ENCODE peak calls at places on chromosomes 4 and X, in nine cellular contexts. P is tibial artery, O is AG04450, F is transverse colon, G is tibial nerve, D is ovary, M is cardiac fibroblast, Q is psoas muscle, I is HFF-Myc. S is an unnamed sample.

GRCh38 chr4:182918791-182919302 is 1.7 kb upstream of the DCTD start:
- DNase-seq in O (no peak), P (no peak), M (no peak), F (no peak), I (no peak), Q (no peak), D (no peak), G (no peak), S (peak)

GRCh38 chrX:134761788-134762187 is 103.5 kb upstream of the PLAC1 start:
- DNase-seq in M (peak), D (no peak), Q (no peak), P (no peak), F (no peak), O (no peak), I (no peak), G (no peak), S (no peak)

GRCh38 chrX:72238721-72239475 is at the start of gene ERCC6L:
- DNase-seq in Q (peak), D (peak), F (peak), M (peak), I (peak), P (peak), G (peak), O (peak), S (peak)

GRCh38 chrX:24643116-24643515 is 4.0 kb downstream of the PCYT1B start:
- DNase-seq in F (no peak), G (no peak), P (no peak), I (no peak), D (no peak), O (no peak), Q (no peak), M (peak), S (no peak)

GRCh38 chrX:135170468-135170867 is 730 bp downstream of the CT55 start:
- DNase-seq in Q (no peak), D (no peak), G (no peak), M (no peak), F (no peak), P (no peak), O (no peak), I (no peak), S (no peak)

GRCh38 chrX:151974336-151975227 is at the start of gene GABRE:
- DNase-seq in G (peak), O (no peak), I (no peak), Q (peak), P (peak), D (peak), M (peak), F (peak), S (no peak)

GRCh38 chrX:52574416-52575275 is 57.8 kb upstream of the XAGE1B start:
- DNase-seq in I (peak), P (no peak), D (no peak), M (peak), O (peak), Q (no peak), G (no peak), F (peak), S (no peak)

GRCh38 chr4:102247041-102247440 is 98.2 kb downstream of the SLC39A8 start:
- DNase-seq in M (peak), F (no peak), D (no peak), I (no peak), P (no peak), Q (no peak), G (no peak), O (no peak), S (no peak)

GRCh38 chr4:162232349-162232748 is 68.5 kb upstream of the FSTL5 start:
- DNase-seq in M (no peak), P (no peak), O (no peak), G (no peak), Q (no peak), D (no peak), I (no peak), F (no peak), S (no peak)

GRCh38 chr4:5361968-5362367 is 310.7 kb downstream of the STK32B start:
- DNase-seq in M (peak), P (no peak), F (no peak), Q (no peak), O (no peak), G (no peak), I (no peak), D (no peak), S (no peak)

GRCh38 chrX:119757979-119758681 is at the start of gene SOWAHD:
- DNase-seq in G (no peak), Q (peak), P (peak), D (peak), M (no peak), I (no peak), F (peak), O (no peak), S (peak)

GRCh38 chr4:83552924-83553323 is 17.0 kb downstream of the GPAT3 start:
- DNase-seq in F (no peak), I (peak), Q (no peak), G (no peak), M (peak), O (no peak), D (no peak), P (no peak), S (no peak)

GRCh38 chr4:142901166-142901662 is 55.1 kb upstream of the INPP4B start:
- DNase-seq in O (peak), I (peak), F (no peak), P (no peak), D (no peak), M (peak), Q (no peak), G (no peak), S (no peak)

GRCh38 chrX:100720301-100720700 is 11.6 kb downstream of the SYTL4 start:
- DNase-seq in P (no peak), F (no peak), D (no peak), M (peak), I (no peak), O (no peak), G (no peak), Q (no peak), S (no peak)

GRCh38 chrX:72141372-72142004 is 9.8 kb upstream of the RTL5 start:
- DNase-seq in F (no peak), Q (no peak), M (no peak), G (no peak), O (no peak), I (no peak), P (no peak), D (no peak), S (no peak)

GRCh38 chr4:41430796-41431195 is 107.2 kb upstream of the LIMCH1 start:
- DNase-seq in D (no peak), M (no peak), F (no peak), Q (no peak), O (no peak), P (peak), G (no peak), I (no peak), S (no peak)

GRCh38 chr4:141121101-141121500 is 12.2 kb downstream of the RNF150 start:
- DNase-seq in M (no peak), G (no peak), F (no peak), Q (no peak), I (no peak), O (no peak), D (no peak), P (no peak), S (no peak)

GRCh38 chrX:150482537-150483217 is 85.7 kb upstream of the MTM1 start:
- DNase-seq in D (no peak), P (no peak), G (no peak), Q (no peak), I (no peak), O (peak), F (no peak), M (peak), S (no peak)

GRCh38 chr4:185186769-185187168 is 17.0 kb downstream of the CFAP97 start:
- DNase-seq in D (no peak), G (no peak), M (no peak), I (no peak), O (no peak), F (no peak), Q (no peak), P (no peak), S (no peak)

GRCh38 chrX:25001808-25002657 is 13.7 kb downstream of the ARX start:
- DNase-seq in F (no peak), G (no peak), D (peak), P (no peak), Q (no peak), O (no peak), M (no peak), I (no peak), S (no peak)

GRCh38 chr4:70637239-70637920 is 8.8 kb downstream of the ENAM start:
- DNase-seq in I (no peak), O (no peak), F (no peak), Q (no peak), P (no peak), M (no peak), G (no peak), D (no peak), S (no peak)

GRCh38 chr4:7073526-7074390 is 5.9 kb upstream of the GRPEL1 start:
- DNase-seq in O (no peak), G (peak), D (no peak), I (no peak), M (peak), P (no peak), F (no peak), Q (no peak), S (no peak)

GRCh38 chrX:52422884-52423283 is 54.1 kb downstream of the XAGE2 start:
- DNase-seq in Q (no peak), P (no peak), D (no peak), I (no peak), M (peak), F (no peak), G (no peak), O (peak), S (no peak)

GRCh38 chr4:28730304-28730703 is 1869.7 kb downstream of the STIM2 start:
- DNase-seq in Q (no peak), O (no peak), M (no peak), F (no peak), G (no peak), I (no peak), P (no peak), D (no peak), S (no peak)

GRCh38 chrX:79400618-79401017 is 33.5 kb upstream of the ITM2A start:
- DNase-seq in F (no peak), Q (no peak), P (no peak), O (no peak), G (no peak), D (no peak), M (no peak), I (no peak), S (no peak)

GRCh38 chrX:2324116-2324515 is 176.7 kb downstream of the DHRSX start:
- DNase-seq in D (no peak), M (no peak), P (no peak), O (no peak), G (no peak), I (no peak), F (no peak), Q (no peak), S (no peak)

GRCh38 chrX:2327423-2327822 is 173.4 kb downstream of the DHRSX start:
- DNase-seq in Q (no peak), M (no peak), P (no peak), D (no peak), O (no peak), F (no peak), I (no peak), G (no peak), S (no peak)

GRCh38 chrX:2321411-2321810 is 179.4 kb downstream of the DHRSX start:
- DNase-seq in P (no peak), D (no peak), G (no peak), Q (no peak), M (no peak), O (no peak), I (no peak), F (no peak), S (no peak)

GRCh38 chrX:2320580-2321327 is 180.0 kb downstream of the DHRSX start:
- DNase-seq in Q (peak), O (peak), F (no peak), M (peak), P (no peak), I (peak), D (no peak), G (peak), S (no peak)

DNA sequence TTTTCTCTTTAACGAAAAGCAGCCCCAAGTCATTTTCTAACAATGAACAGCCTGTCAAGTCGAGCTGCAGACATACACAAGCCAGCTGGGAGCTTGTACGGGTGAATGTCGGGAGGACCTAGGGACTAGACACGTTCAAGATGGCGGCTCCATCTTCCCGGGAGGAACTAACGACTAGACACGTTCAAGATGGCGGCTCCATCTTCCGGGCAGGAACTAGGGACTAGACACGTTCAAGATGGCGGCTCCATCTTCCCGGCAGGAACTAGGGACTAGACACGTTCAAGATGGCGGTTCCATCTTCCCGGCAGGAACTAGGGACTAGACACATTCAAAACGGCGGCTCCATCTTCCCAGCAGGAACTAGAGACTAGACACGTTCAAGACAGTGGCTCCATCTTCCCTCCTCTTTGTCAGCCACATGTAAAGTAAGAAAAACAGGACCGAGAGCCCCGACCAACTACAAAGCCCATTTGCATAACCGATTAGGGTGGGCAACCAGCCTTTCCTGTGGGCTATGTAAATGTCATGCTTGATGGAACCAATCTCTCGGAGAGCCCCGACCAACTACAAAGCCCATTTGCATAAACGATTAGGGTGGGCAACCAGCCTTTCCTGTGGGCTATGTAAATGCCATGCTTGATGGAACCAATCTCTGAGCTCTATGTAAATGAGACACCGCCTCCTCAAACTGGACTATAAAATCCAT is 175.5 kb downstream of the DHRSX start:
- DNase-seq in I (no peak), Q (peak), G (no peak), P (no peak), D (peak), O (peak), M (peak), F (peak), S (peak)
- H3K4me3 ChIP-seq in I (no peak), Q (peak), G (peak), P (peak), D (peak), O (no peak), M (peak), F (peak), S (peak)

DNA sequence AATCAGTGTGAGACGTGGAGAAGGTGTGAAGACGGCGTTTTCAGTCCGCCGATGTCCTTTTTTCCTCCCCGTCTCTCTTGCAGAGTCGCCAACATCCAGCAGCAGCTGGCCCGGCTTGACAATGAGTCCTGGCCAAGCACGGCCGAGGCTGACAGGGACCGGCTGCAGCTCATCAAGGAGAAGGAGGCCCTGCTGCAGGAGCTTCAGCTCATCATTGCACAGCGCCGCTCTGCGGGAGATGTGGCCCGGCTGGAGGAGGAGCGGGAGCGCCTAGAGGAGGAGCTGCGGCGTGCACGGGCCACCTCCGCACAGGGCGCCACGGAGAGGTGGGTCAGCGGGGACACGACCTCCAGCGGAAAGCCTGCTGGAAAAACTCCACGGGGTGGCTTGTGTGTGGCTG is 47.1 kb upstream of the CLCN4 start:
- DNase-seq in D (peak), I (no peak), O (no peak), Q (no peak), P (no peak), F (peak), G (no peak), M (no peak), S (no peak)
- TF ChIP-seq CTCF in D (peak), I (no peak), O (no peak), Q (no peak), P (no peak), F (no peak), G (no peak), M (no peak), S (no peak)

GRCh38 chr4:54657556-54658313 is at the start of gene KIT:
- DNase-seq in G (no peak), M (peak), P (no peak), I (no peak), D (peak), Q (peak), O (no peak), F (peak), S (peak)
- H3K4me3 ChIP-seq in G (peak), M (peak), P (peak), I (peak), D (peak), Q (peak), O (peak), F (peak), S (peak)

DNA sequence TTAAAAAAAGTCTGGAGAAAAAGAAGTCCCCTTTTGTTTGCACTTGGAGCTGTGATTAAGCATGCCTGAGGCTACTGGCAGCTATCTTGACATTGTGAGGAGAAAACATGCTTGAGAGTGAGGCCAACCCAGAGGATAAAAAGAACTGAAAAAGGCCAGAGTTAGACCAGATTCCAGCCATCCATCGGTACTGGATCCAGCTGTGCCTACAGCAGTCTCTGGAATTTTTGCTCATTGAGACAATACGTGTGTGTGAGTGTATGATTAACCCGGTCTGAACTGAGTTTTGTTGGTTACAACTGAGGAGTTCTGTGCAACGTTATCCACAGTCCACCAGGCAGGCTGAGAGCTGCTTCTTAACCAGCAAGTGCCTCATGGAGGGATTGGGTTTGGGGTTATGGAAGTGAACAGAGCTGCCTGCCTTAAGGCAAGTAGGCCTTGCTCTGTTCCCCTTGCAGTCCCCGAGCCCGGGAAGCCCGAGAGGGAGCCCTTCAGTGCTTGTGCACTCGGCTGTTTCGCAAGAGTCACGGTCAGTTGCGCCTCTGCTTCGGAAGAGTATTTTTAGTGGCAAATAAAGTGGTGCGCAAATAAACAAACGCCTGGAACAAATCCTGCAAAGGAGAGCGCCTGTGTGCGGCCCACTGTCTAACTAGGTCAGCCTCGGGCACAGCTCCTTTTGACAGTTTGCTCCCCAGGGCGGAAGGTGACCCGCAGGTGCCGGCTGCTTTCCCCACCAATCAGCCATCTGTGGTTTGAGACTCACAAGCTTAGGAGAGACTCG is 57.1 kb downstream of the LGI2 start:
- DNase-seq in O (no peak), P (peak), Q (peak), F (peak), D (no peak), M (no peak), I (no peak), G (peak), S (no peak)
- TF ChIP-seq CTCF in O (no peak), P (no peak), Q (no peak), F (no peak), D (no peak), M (no peak), I (no peak), G (no peak), S (no peak)

GRCh38 chr4:21869978-21870745 is 78.4 kb downstream of the KCNIP4 start:
- DNase-seq in Q (no peak), P (no peak), M (no peak), I (no peak), D (no peak), G (no peak), F (no peak), O (no peak), S (no peak)
- H3K4me3 ChIP-seq in Q (no peak), P (no peak), M (no peak), I (no peak), D (no peak), G (no peak), F (no peak), O (no peak), S (no peak)

S was measured in GM06990.